ENCODE peak calls at places on chromosomes 5 and 9, in eight cellular contexts. One of them, this sample, is unnamed.

GRCh38 chr9:20297646-20298084 is 324.6 kb downstream of the MLLT3 start:
- DNase-seq in lower leg skin: no peak
- DNase-seq in activated naive CD8-positive, alpha-beta T cell treated with anti-CD3 and anti-CD28 coated beads for 36 hours: no peak
- DNase-seq in IMR-90: peak; percentile 88
- DNase-seq in body of pancreas: no peak
- DNase-seq in anterior cingulate cortex: peak; percentile 65
- DNase-seq in stimulated activated CD8-positive, alpha-beta memory T cell treated with anti-CD3 and anti-CD28 coated beads, Interleukin-15, amount 100 ng/mL, for 4 hours: no peak
- DNase-seq in amniotic stem cell: no peak
- DNase-seq in this sample: no peak

GRCh38 chr5:38078161-38078560 is 180.2 kb upstream of the EGFLAM start:
- DNase-seq in lower leg skin: no peak
- DNase-seq in activated naive CD8-positive, alpha-beta T cell treated with anti-CD3 and anti-CD28 coated beads for 36 hours: no peak
- DNase-seq in IMR-90: peak; percentile 5
- DNase-seq in body of pancreas: no peak
- DNase-seq in anterior cingulate cortex: no peak
- DNase-seq in stimulated activated CD8-positive, alpha-beta memory T cell treated with anti-CD3 and anti-CD28 coated beads, Interleukin-15, amount 100 ng/mL, for 4 hours: no peak
- DNase-seq in amniotic stem cell: no peak
- DNase-seq in this sample: no peak

GRCh38 chr5:148776780-148777179 is 49.6 kb upstream of the ADRB2 start:
- DNase-seq in lower leg skin: no peak
- DNase-seq in activated naive CD8-positive, alpha-beta T cell treated with anti-CD3 and anti-CD28 coated beads for 36 hours: no peak
- DNase-seq in IMR-90: peak; percentile 84
- DNase-seq in body of pancreas: no peak
- DNase-seq in anterior cingulate cortex: no peak
- DNase-seq in stimulated activated CD8-positive, alpha-beta memory T cell treated with anti-CD3 and anti-CD28 coated beads, Interleukin-15, amount 100 ng/mL, for 4 hours: no peak
- DNase-seq in amniotic stem cell: peak; percentile 75
- DNase-seq in this sample: no peak

GRCh38 chr9:129283705-129284606 is 105.9 kb upstream of the IER5L start:
- DNase-seq in lower leg skin: peak; percentile 84
- DNase-seq in activated naive CD8-positive, alpha-beta T cell treated with anti-CD3 and anti-CD28 coated beads for 36 hours: no peak
- DNase-seq in IMR-90: no peak
- DNase-seq in body of pancreas: peak; percentile 10
- DNase-seq in anterior cingulate cortex: no peak
- DNase-seq in stimulated activated CD8-positive, alpha-beta memory T cell treated with anti-CD3 and anti-CD28 coated beads, Interleukin-15, amount 100 ng/mL, for 4 hours: no peak
- DNase-seq in amniotic stem cell: no peak
- DNase-seq in this sample: no peak

GRCh38 chr5:1030801-1031271 is 22.2 kb downstream of the NKD2 start:
- DNase-seq in lower leg skin: peak; percentile 79
- DNase-seq in activated naive CD8-positive, alpha-beta T cell treated with anti-CD3 and anti-CD28 coated beads for 36 hours: no peak
- DNase-seq in IMR-90: no peak
- DNase-seq in body of pancreas: no peak
- DNase-seq in anterior cingulate cortex: no peak
- DNase-seq in stimulated activated CD8-positive, alpha-beta memory T cell treated with anti-CD3 and anti-CD28 coated beads, Interleukin-15, amount 100 ng/mL, for 4 hours: no peak
- DNase-seq in amniotic stem cell: no peak
- DNase-seq in this sample: no peak

GRCh38 chr5:37568018-37568753 is 189.1 kb downstream of the WDR70 start:
- DNase-seq in lower leg skin: no peak
- DNase-seq in activated naive CD8-positive, alpha-beta T cell treated with anti-CD3 and anti-CD28 coated beads for 36 hours: no peak
- DNase-seq in IMR-90: no peak
- DNase-seq in body of pancreas: no peak
- DNase-seq in anterior cingulate cortex: no peak
- DNase-seq in stimulated activated CD8-positive, alpha-beta memory T cell treated with anti-CD3 and anti-CD28 coated beads, Interleukin-15, amount 100 ng/mL, for 4 hours: no peak
- DNase-seq in amniotic stem cell: no peak
- DNase-seq in this sample: no peak

GRCh38 chr5:160419458-160420330 is 813 bp upstream of the SLU7 start:
- DNase-seq in lower leg skin: no peak
- DNase-seq in activated naive CD8-positive, alpha-beta T cell treated with anti-CD3 and anti-CD28 coated beads for 36 hours: no peak
- DNase-seq in IMR-90: no peak
- DNase-seq in body of pancreas: no peak
- DNase-seq in anterior cingulate cortex: no peak
- DNase-seq in stimulated activated CD8-positive, alpha-beta memory T cell treated with anti-CD3 and anti-CD28 coated beads, Interleukin-15, amount 100 ng/mL, for 4 hours: no peak
- DNase-seq in amniotic stem cell: no peak
- DNase-seq in this sample: no peak

GRCh38 chr9:71729816-71730526 is 38.3 kb downstream of the CEMIP2 start:
- DNase-seq in lower leg skin: no peak
- DNase-seq in activated naive CD8-positive, alpha-beta T cell treated with anti-CD3 and anti-CD28 coated beads for 36 hours: no peak
- DNase-seq in IMR-90: no peak
- DNase-seq in body of pancreas: no peak
- DNase-seq in anterior cingulate cortex: no peak
- DNase-seq in stimulated activated CD8-positive, alpha-beta memory T cell treated with anti-CD3 and anti-CD28 coated beads, Interleukin-15, amount 100 ng/mL, for 4 hours: no peak
- DNase-seq in amniotic stem cell: no peak
- DNase-seq in this sample: no peak

GRCh38 chr9:134138292-134138691 is 2.4 kb downstream of the WDR5 start:
- DNase-seq in lower leg skin: no peak
- DNase-seq in activated naive CD8-positive, alpha-beta T cell treated with anti-CD3 and anti-CD28 coated beads for 36 hours: no peak
- DNase-seq in IMR-90: no peak
- DNase-seq in body of pancreas: no peak
- DNase-seq in anterior cingulate cortex: no peak
- DNase-seq in stimulated activated CD8-positive, alpha-beta memory T cell treated with anti-CD3 and anti-CD28 coated beads, Interleukin-15, amount 100 ng/mL, for 4 hours: no peak
- DNase-seq in amniotic stem cell: no peak
- DNase-seq in this sample: no peak

GRCh38 chr5:143922718-143923117 is 110.8 kb downstream of the HMHB1 start:
- DNase-seq in lower leg skin: no peak
- DNase-seq in activated naive CD8-positive, alpha-beta T cell treated with anti-CD3 and anti-CD28 coated beads for 36 hours: no peak
- DNase-seq in IMR-90: peak; percentile 65
- DNase-seq in body of pancreas: no peak
- DNase-seq in anterior cingulate cortex: no peak
- DNase-seq in stimulated activated CD8-positive, alpha-beta memory T cell treated with anti-CD3 and anti-CD28 coated beads, Interleukin-15, amount 100 ng/mL, for 4 hours: no peak
- DNase-seq in amniotic stem cell: no peak
- DNase-seq in this sample: no peak

GRCh38 chr5:78563621-78564020 is 85.0 kb downstream of the LHFPL2 start:
- DNase-seq in lower leg skin: no peak
- DNase-seq in activated naive CD8-positive, alpha-beta T cell treated with anti-CD3 and anti-CD28 coated beads for 36 hours: no peak
- DNase-seq in IMR-90: no peak
- DNase-seq in body of pancreas: no peak
- DNase-seq in anterior cingulate cortex: no peak
- DNase-seq in stimulated activated CD8-positive, alpha-beta memory T cell treated with anti-CD3 and anti-CD28 coated beads, Interleukin-15, amount 100 ng/mL, for 4 hours: no peak
- DNase-seq in amniotic stem cell: no peak
- DNase-seq in this sample: no peak

GRCh38 chr5:90131734-90132133 is 277.8 kb downstream of the CETN3 start:
- DNase-seq in lower leg skin: no peak
- DNase-seq in activated naive CD8-positive, alpha-beta T cell treated with anti-CD3 and anti-CD28 coated beads for 36 hours: no peak
- DNase-seq in IMR-90: no peak
- DNase-seq in body of pancreas: no peak
- DNase-seq in anterior cingulate cortex: no peak
- DNase-seq in stimulated activated CD8-positive, alpha-beta memory T cell treated with anti-CD3 and anti-CD28 coated beads, Interleukin-15, amount 100 ng/mL, for 4 hours: no peak
- DNase-seq in amniotic stem cell: no peak
- DNase-seq in this sample: peak; percentile 14

GRCh38 chr9:71119746-71120145 is 1.7 kb downstream of the TRPM3 start:
- DNase-seq in lower leg skin: no peak
- DNase-seq in activated naive CD8-positive, alpha-beta T cell treated with anti-CD3 and anti-CD28 coated beads for 36 hours: no peak
- DNase-seq in IMR-90: no peak
- DNase-seq in body of pancreas: no peak
- DNase-seq in anterior cingulate cortex: no peak
- DNase-seq in stimulated activated CD8-positive, alpha-beta memory T cell treated with anti-CD3 and anti-CD28 coated beads, Interleukin-15, amount 100 ng/mL, for 4 hours: no peak
- DNase-seq in amniotic stem cell: no peak
- DNase-seq in this sample: no peak